ENCODE peak calls at places on chromosomes 13 and 19, in four cellular contexts. A, D, N and J are unnamed samples. For H3K9me3, the result is how much of the 10 kb centered on the place peaks cover.

GRCh38 chr13:30017880-30018279 is 167.5 kb upstream of the UBL3 start:
- DNase-seq in D (no peak), N (no peak), A (no peak), J (no peak)

GRCh38 chr13:41751277-41751676 is 209.6 kb downstream of the VWA8 start:
- DNase-seq in N (peak), A (no peak), D (peak), J (no peak)

GRCh38 chr13:49435992-49436391 is 7.9 kb downstream of the CAB39L start:
- DNase-seq in D (no peak), A (no peak), N (peak), J (no peak)

GRCh38 chr13:24007979-24008620 is 110.8 kb upstream of the C1QTNF9B start:
- DNase-seq in D (no peak), A (no peak), N (no peak), J (peak)

GRCh38 chr13:38265135-38265497 is 84.5 kb upstream of the UFM1 start:
- DNase-seq in A (no peak), N (no peak), D (no peak), J (no peak)

GRCh38 chr13:72456486-72456885 is 270.9 kb downstream of the MZT1 start:
- DNase-seq in D (no peak), A (no peak), N (no peak), J (no peak)

GRCh38 chr19:30604657-30605056 is 232.5 kb downstream of the ZNF536 start:
- DNase-seq in A (no peak), D (no peak), N (no peak), J (no peak)

GRCh38 chr13:93260591-93260990 is 34.0 kb downstream of the GPC6 start:
- DNase-seq in D (no peak), A (no peak), N (peak), J (no peak)

GRCh38 chr19:33551676-33552075 is 30.1 kb upstream of the PEPD start:
- DNase-seq in A (no peak), N (no peak), D (no peak), J (no peak)

GRCh38 chr13:28586585-28587540 is 72.1 kb upstream of the POMP start:
- DNase-seq in D (no peak), A (no peak), N (no peak), J (no peak)
- H3K4me2 ChIP-seq in D (no peak), A (no peak), N (no peak), J (no peak)

DNA sequence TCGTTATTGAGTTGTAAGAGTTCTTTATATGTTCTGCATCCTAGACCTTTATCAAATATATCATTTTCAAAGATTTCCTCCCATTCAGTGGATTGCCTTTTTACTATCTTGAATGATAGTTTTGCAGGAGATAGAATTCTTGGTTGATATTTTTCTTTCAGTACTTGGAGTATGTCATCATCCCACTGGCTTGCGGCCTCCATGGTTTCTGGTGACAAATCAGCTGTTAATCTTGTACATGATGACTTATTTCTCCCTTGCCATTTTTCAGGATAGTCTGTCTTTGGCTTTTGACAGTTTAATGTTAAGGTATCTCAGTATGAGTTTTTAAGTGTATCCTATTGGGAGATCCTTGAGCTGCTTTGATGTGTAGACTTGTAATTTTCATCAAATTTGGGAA is 8.5 kb downstream of the ZNF557 start:
- DNase-seq in D (no peak), N (no peak), A (no peak), J (no peak)
- H3K9me3 ChIP-seq in D (half or more), N (under half), A (under half), J (under half)

GRCh38 chr13:52848455-52849190 is at the start of gene PCDH8:
- DNase-seq in A (no peak), N (no peak), D (peak), J (no peak)

GRCh38 chr13:52852444-52852843 is 4.0 kb upstream of the PCDH8 start:
- DNase-seq in N (no peak), A (no peak), D (no peak), J (no peak)

GRCh38 chr13:52849727-52850395 is 1.4 kb upstream of the PCDH8 start:
- DNase-seq in D (no peak), N (no peak), A (no peak), J (no peak)

GRCh38 chr13:52850396-52851152 is 2.1 kb upstream of the PCDH8 start:
- DNase-seq in A (peak), N (peak), D (peak), J (no peak)

DNA sequence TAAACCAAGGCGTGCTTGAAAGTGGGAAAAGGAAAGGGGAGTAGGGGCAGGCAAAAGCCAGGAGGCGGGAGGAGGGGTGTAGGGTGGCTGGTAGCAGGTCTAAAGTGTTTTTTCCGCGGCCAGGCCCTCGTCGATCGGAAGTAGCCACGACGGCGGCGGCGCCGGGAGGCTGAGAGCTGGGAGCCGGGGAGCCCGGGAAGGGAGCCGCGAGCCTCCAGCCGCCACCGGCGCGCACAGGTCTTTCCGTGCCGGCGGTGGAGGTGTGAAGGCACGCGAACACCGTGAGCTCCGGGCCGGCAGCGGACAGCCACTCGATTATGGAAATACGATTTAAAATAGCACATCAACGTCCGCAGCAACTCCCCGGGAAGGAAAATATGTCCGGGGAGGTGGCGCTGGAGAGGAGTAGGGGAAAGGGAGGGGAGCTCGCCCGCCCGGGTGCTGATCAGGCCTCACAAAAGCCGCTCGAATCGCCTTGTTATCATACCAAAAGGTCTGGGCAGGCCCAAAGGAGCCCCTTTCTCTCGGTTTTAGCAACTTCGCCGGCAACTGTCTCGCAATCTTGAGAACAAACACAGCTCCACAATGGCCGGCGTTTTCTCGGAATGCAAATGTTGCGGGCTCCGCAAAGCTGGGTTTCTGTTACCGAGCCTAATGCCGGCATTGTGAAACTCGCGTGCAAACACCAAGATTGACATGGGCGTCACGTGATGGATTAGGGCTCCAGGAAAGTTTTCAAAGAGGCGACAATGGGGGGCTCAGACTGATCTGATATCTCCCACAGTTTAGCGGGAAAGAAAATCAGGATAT is 2.9 kb upstream of the PCDH8 start:
- DNase-seq in N (peak), A (no peak), D (peak), J (no peak)
- H3K4me2 ChIP-seq in N (peak), A (peak), D (peak), J (no peak)

DNA sequence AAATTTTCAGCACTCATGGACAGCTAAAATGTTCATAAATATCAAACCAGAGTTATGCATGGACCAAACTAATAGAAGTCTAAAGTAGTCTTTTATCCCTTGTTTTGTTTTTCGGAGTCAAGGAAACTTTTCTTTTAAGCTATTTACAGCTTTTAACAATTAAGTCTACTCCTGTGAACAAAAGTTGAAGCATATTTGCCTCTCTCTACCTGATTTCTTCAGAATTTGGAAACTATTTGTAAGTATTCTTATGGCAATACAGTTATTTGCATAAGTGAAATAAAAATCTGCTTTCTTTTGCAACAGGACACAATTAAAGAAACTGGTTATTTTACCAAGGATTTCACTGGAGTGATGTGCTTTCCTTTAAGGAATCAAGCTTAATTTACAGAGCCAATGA is 47.1 kb upstream of the ANKRD10 start:
- DNase-seq in A (no peak), D (no peak), N (peak), J (no peak)
- H3K9me3 ChIP-seq in A (under half), D (under half), N (under half), J (under half)

GRCh38 chr13:80037505-80037888 is 303.4 kb downstream of the SPRY2 start:
- DNase-seq in N (peak), D (peak), A (peak), J (no peak)

GRCh38 chr13:80038371-80038770 is 302.6 kb downstream of the SPRY2 start:
- DNase-seq in D (no peak), N (no peak), A (no peak), J (no peak)

GRCh38 chr13:80039000-80039399 is 301.9 kb downstream of the SPRY2 start:
- DNase-seq in A (no peak), N (no peak), D (no peak), J (no peak)

GRCh38 chr13:80040977-80041310 is 300.0 kb downstream of the SPRY2 start:
- DNase-seq in N (no peak), D (no peak), A (no peak), J (no peak)

DNA sequence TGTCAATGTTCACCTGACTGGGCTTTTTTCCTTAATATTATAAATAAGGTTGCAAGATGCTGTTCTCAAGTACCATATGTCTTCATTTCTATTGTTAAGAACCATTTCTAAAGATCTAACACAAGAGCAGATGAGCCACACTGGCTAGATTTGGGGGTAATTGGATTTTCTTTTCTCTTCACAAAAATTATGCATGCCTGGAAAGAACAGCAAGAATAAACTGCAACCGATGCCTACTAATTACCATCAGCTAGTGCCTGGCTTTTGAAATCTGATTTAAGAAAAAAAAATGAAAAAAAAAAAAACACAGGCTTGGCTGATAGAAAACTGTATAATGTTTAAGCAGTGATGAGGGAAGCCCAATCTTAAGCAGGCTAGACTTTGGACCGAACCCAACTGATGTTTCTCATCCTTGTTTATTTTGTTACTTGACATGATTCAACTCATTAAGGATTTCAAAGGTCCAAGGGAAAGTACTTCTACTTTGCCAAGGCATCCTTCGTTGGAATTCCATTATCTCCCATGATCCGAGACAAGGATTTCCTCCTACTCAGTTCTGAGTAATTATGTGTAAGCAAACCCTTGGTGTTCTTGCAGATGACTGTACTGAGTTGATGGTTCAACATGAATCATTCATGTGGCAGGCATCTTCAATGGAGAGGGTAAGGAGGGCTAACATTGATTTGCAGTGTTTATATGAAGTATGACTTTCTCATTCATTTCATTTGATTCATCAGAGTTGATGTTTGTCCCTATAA is 300.5 kb downstream of the SPRY2 start:
- DNase-seq in N (peak), D (peak), A (peak), J (no peak)
- H3K4me2 ChIP-seq in N (no peak), D (no peak), A (peak), J (peak)

DNA sequence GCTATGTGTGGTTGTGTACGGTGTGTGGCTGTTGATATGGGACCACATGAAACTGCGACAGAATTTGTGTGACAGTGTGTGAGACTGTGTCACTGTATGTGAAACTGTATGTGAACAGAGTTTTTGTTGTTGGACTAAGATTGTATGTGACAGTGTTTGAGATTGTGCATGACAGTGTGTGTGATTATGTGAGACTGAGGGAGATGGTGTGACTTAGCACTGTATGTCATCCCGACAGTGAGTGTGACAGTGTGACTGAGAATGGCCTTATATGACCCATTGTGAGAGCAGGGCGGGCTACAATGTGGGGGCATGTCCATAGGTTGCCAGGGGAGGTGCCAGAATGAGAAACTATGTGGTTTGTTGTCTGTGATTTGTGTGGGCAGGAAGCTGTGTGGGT is 930 bp downstream of the ZNF583 start:
- DNase-seq in A (no peak), N (no peak), D (no peak), J (no peak)
- H3K9me3 ChIP-seq in A (under half), N (under half), D (under half), J (half or more)

GRCh38 chr19:18762125-18763023 is 28.7 kb downstream of the COMP start:
- DNase-seq in N (peak), D (peak), A (peak), J (peak)
- H3K4me2 ChIP-seq in N (peak), D (no peak), A (peak), J (peak)

GRCh38 chr19:55838251-55838650 is 1.9 kb downstream of the NLRP4 start:
- DNase-seq in N (no peak), A (no peak), D (no peak), J (peak)
- H3K9me3 ChIP-seq in N (under half), A (under half), D (under half), J (under half)

GRCh38 chr13:98506343-98507059 is 70.4 kb downstream of the STK24 start:
- DNase-seq in A (no peak), D (no peak), N (no peak), J (no peak)

GRCh38 chr13:98504371-98504963 is 72.4 kb downstream of the STK24 start:
- DNase-seq in N (no peak), A (no peak), D (no peak), J (no peak)

GRCh38 chr13:98500963-98501421 is 75.9 kb downstream of the STK24 start:
- DNase-seq in N (no peak), D (no peak), A (no peak), J (no peak)

GRCh38 chr13:98504029-98504351 is 72.9 kb downstream of the STK24 start:
- DNase-seq in D (no peak), N (no peak), A (no peak), J (no peak)

GRCh38 chr13:98503175-98504028 is 73.5 kb downstream of the STK24 start:
- DNase-seq in N (peak), D (no peak), A (no peak), J (no peak)
- H3K4me2 ChIP-seq in N (peak), D (peak), A (no peak), J (no peak)

GRCh38 chr19:11814707-11815050 is 606 bp downstream of the ZNF440 start:
- DNase-seq in D (peak), N (peak), A (peak), J (no peak)
- H3K9me3 ChIP-seq in D (under half), N (under half), A (under half), J (under half)